ENCODE peak calls at places on chromosome 13, in ten cellular contexts. One of them, this sample, is unnamed.

GRCh38 chr13:88800505-88800904 is 1129.3 kb downstream of the SLITRK5 start:
- DNase-seq in stimulated activated CD4-positive, alpha-beta T cell treated with anti-CD3 and anti-CD28 coated beads, Interleukin-4, amount 100 ng/mL, for 24 hours: no peak
- DNase-seq in GM12892: no peak
- DNase-seq in heart left ventricle: no peak
- DNase-seq in type B pancreatic cell: no peak
- DNase-seq in mucosa of descending colon: no peak
- DNase-seq in NCI-H460: no peak
- DNase-seq in OCI-M1: no peak
- DNase-seq in T-helper 2 cell: no peak
- DNase-seq in body of pancreas: no peak
- DNase-seq in this sample: no peak

GRCh38 chr13:38688674-38689073 is 1.8 kb downstream of the FREM2 start:
- DNase-seq in mucosa of descending colon: no peak
- DNase-seq in GM12892: no peak
- DNase-seq in heart left ventricle: no peak
- DNase-seq in type B pancreatic cell: no peak
- DNase-seq in OCI-M1: no peak
- DNase-seq in T-helper 2 cell: no peak
- DNase-seq in stimulated activated CD4-positive, alpha-beta T cell treated with anti-CD3 and anti-CD28 coated beads, Interleukin-4, amount 100 ng/mL, for 24 hours: no peak
- DNase-seq in body of pancreas: peak; percentile 19
- DNase-seq in NCI-H460: no peak
- DNase-seq in this sample: no peak

GRCh38 chr13:95463516-95463915 is 89.0 kb upstream of the CLDN10 start:
- DNase-seq in stimulated activated CD4-positive, alpha-beta T cell treated with anti-CD3 and anti-CD28 coated beads, Interleukin-4, amount 100 ng/mL, for 24 hours: no peak
- DNase-seq in mucosa of descending colon: no peak
- DNase-seq in T-helper 2 cell: no peak
- DNase-seq in body of pancreas: no peak
- DNase-seq in NCI-H460: no peak
- DNase-seq in type B pancreatic cell: no peak
- DNase-seq in heart left ventricle: no peak
- DNase-seq in GM12892: no peak
- DNase-seq in OCI-M1: peak; percentile 49
- DNase-seq in this sample: no peak

GRCh38 chr13:24168392-24168750 is 7.9 kb downstream of the SPATA13 start:
- DNase-seq in stimulated activated CD4-positive, alpha-beta T cell treated with anti-CD3 and anti-CD28 coated beads, Interleukin-4, amount 100 ng/mL, for 24 hours: no peak
- DNase-seq in T-helper 2 cell: no peak
- DNase-seq in OCI-M1: no peak
- DNase-seq in GM12892: no peak
- DNase-seq in mucosa of descending colon: no peak
- DNase-seq in heart left ventricle: no peak
- DNase-seq in NCI-H460: no peak
- DNase-seq in type B pancreatic cell: no peak
- DNase-seq in body of pancreas: no peak
- DNase-seq in this sample: no peak

GRCh38 chr13:48401480-48401879 is 11.4 kb downstream of the LPAR6 start:
- DNase-seq in type B pancreatic cell: no peak
- DNase-seq in T-helper 2 cell: no peak
- DNase-seq in body of pancreas: no peak
- DNase-seq in mucosa of descending colon: no peak
- DNase-seq in heart left ventricle: no peak
- DNase-seq in stimulated activated CD4-positive, alpha-beta T cell treated with anti-CD3 and anti-CD28 coated beads, Interleukin-4, amount 100 ng/mL, for 24 hours: no peak
- DNase-seq in NCI-H460: no peak
- DNase-seq in OCI-M1: no peak
- DNase-seq in GM12892: no peak
- DNase-seq in this sample: no peak

GRCh38 chr13:38045278-38046048 is 175.9 kb upstream of the TRPC4 start:
- DNase-seq in GM12892: no peak
- DNase-seq in body of pancreas: no peak
- DNase-seq in stimulated activated CD4-positive, alpha-beta T cell treated with anti-CD3 and anti-CD28 coated beads, Interleukin-4, amount 100 ng/mL, for 24 hours: no peak
- DNase-seq in type B pancreatic cell: no peak
- DNase-seq in heart left ventricle: no peak
- DNase-seq in NCI-H460: peak; percentile 14
- DNase-seq in T-helper 2 cell: no peak
- DNase-seq in OCI-M1: peak; percentile 87
- DNase-seq in mucosa of descending colon: peak; percentile 17
- DNase-seq in this sample: no peak

GRCh38 chr13:74064805-74065204 is 69.4 kb downstream of the KLF12 start:
- DNase-seq in OCI-M1: no peak
- DNase-seq in NCI-H460: no peak
- DNase-seq in body of pancreas: no peak
- DNase-seq in type B pancreatic cell: no peak
- DNase-seq in heart left ventricle: no peak
- DNase-seq in stimulated activated CD4-positive, alpha-beta T cell treated with anti-CD3 and anti-CD28 coated beads, Interleukin-4, amount 100 ng/mL, for 24 hours: no peak
- DNase-seq in GM12892: no peak
- DNase-seq in mucosa of descending colon: no peak
- DNase-seq in T-helper 2 cell: no peak
- DNase-seq in this sample: no peak

GRCh38 chr13:67377919-67378318 is 147.8 kb upstream of the PCDH9 start:
- DNase-seq in body of pancreas: no peak
- DNase-seq in GM12892: no peak
- DNase-seq in T-helper 2 cell: no peak
- DNase-seq in stimulated activated CD4-positive, alpha-beta T cell treated with anti-CD3 and anti-CD28 coated beads, Interleukin-4, amount 100 ng/mL, for 24 hours: no peak
- DNase-seq in type B pancreatic cell: no peak
- DNase-seq in mucosa of descending colon: no peak
- DNase-seq in heart left ventricle: no peak
- DNase-seq in NCI-H460: no peak
- DNase-seq in OCI-M1: peak; percentile 55
- DNase-seq in this sample: no peak

GRCh38 chr13:25088562-25089221 is 7.2 kb upstream of the PABPC3 start:
- DNase-seq in type B pancreatic cell: no peak
- DNase-seq in stimulated activated CD4-positive, alpha-beta T cell treated with anti-CD3 and anti-CD28 coated beads, Interleukin-4, amount 100 ng/mL, for 24 hours: no peak
- DNase-seq in NCI-H460: no peak
- DNase-seq in OCI-M1: no peak
- DNase-seq in T-helper 2 cell: no peak
- DNase-seq in mucosa of descending colon: no peak
- DNase-seq in GM12892: no peak
- DNase-seq in heart left ventricle: no peak
- DNase-seq in body of pancreas: no peak
- DNase-seq in this sample: no peak

GRCh38 chr13:30763786-30764440 is 28.6 kb downstream of the ALOX5AP start:
- DNase-seq in GM12892: no peak
- DNase-seq in mucosa of descending colon: no peak
- DNase-seq in OCI-M1: no peak
- DNase-seq in heart left ventricle: no peak
- DNase-seq in T-helper 2 cell: no peak
- DNase-seq in NCI-H460: no peak
- DNase-seq in stimulated activated CD4-positive, alpha-beta T cell treated with anti-CD3 and anti-CD28 coated beads, Interleukin-4, amount 100 ng/mL, for 24 hours: no peak
- DNase-seq in type B pancreatic cell: no peak
- DNase-seq in body of pancreas: no peak
- DNase-seq in this sample: no peak

This sample was measured in CD4-positive, CD25-positive, alpha-beta regulatory T cell.